ENCODE peak calls at places on chromosome 9, in seven cellular contexts. X is sigmoid colon, G is fibroblast of lung, W is HFF-Myc, R is AG09309, B is heart left ventricle, O is A549. A is an unnamed sample.

GRCh38 chr9:76425677-76426453 is 31.6 kb upstream of the RFK start:
- DNase-seq in O (no peak), R (no peak), G (no peak), X (no peak), W (no peak), B (no peak), A (no peak)

GRCh38 chr9:137516144-137516917 is 33.9 kb downstream of the PNPLA7 start:
- DNase-seq in R (no peak), G (no peak), B (no peak), O (no peak), W (no peak), X (no peak), A (no peak)

GRCh38 chr9:93062364-93062763 is 3.9 kb downstream of the SUSD3 start:
- DNase-seq in W (no peak), X (no peak), R (no peak), G (no peak), B (no peak), O (no peak), A (no peak)

GRCh38 chr9:35110327-35110758 is 5.3 kb downstream of the ATOSB start:
- DNase-seq in O (peak; percentile 39), G (peak; percentile 64), W (no peak), X (no peak), B (no peak), R (no peak), A (no peak)

GRCh38 chr9:125151730-125152129 is 8.4 kb upstream of the SCAI start:
- DNase-seq in O (no peak), X (no peak), R (no peak), G (no peak), W (no peak), B (no peak), A (no peak)

GRCh38 chr9:78860806-78861475 is 564.0 kb downstream of the PSAT1 start:
- DNase-seq in W (peak; percentile 90), B (no peak), O (no peak), X (no peak), R (peak; percentile 56), G (peak; percentile 85), A (peak; percentile 16)

GRCh38 chr9:91298304-91298703 is 63.4 kb downstream of the AUH start:
- DNase-seq in B (no peak), W (no peak), O (no peak), G (peak; percentile 3), X (no peak), R (peak; percentile 29), A (no peak)

GRCh38 chr9:137212520-137212919 is 7.0 kb downstream of the NDOR1 start:
- DNase-seq in O (no peak), W (no peak), R (no peak), B (no peak), G (no peak), X (no peak), A (no peak)

GRCh38 chr9:16384993-16385392 is 485.5 kb downstream of the BNC2 start:
- DNase-seq in R (no peak), O (no peak), G (no peak), W (no peak), X (no peak), B (no peak), A (no peak)

GRCh38 chr9:129823163-129823933 is 588 bp downstream of the TOR1A start:
- DNase-seq in W (no peak), O (peak; percentile 43), X (no peak), B (peak; percentile 25), G (peak; percentile 52), R (no peak), A (no peak)

GRCh38 chr9:132042324-132042723 is 37.3 kb downstream of the MED27 start:
- DNase-seq in B (no peak), W (peak; percentile 92), G (peak; percentile 99), O (peak; percentile 76), R (peak; percentile 87), X (no peak), A (peak; percentile 86)

GRCh38 chr9:69035438-69036316 is at the start of gene FXN:
- DNase-seq in X (peak; percentile 90), G (peak; percentile 74), R (peak; percentile 38), B (peak; percentile 87), O (peak; percentile 84), W (no peak), A (no peak)

GRCh38 chr9:23088932-23089364 is 642.3 kb downstream of the DMRTA1 start:
- DNase-seq in O (peak; percentile 1), B (no peak), W (no peak), R (no peak), G (no peak), X (no peak), A (no peak)

GRCh38 chr9:84823426-84824271 is 154.1 kb downstream of the NTRK2 start:
- DNase-seq in W (peak; percentile 56), G (peak; percentile 27), O (peak; percentile 7), X (no peak), B (peak; percentile 18), R (no peak), A (no peak)

GRCh38 chr9:19703702-19704101 is 85.1 kb downstream of the SLC24A2 start:
- DNase-seq in X (no peak), B (no peak), O (no peak), W (no peak), G (no peak), R (no peak), A (no peak)

GRCh38 chr9:89961616-89962341 is 357.0 kb downstream of the GADD45G start:
- DNase-seq in G (peak; percentile 72), O (no peak), R (no peak), X (no peak), W (no peak), B (no peak), A (no peak)

GRCh38 chr9:93286252-93287188 is 102.6 kb downstream of the WNK2 start:
- DNase-seq in O (no peak), G (no peak), X (no peak), W (no peak), R (no peak), B (no peak), A (no peak)

GRCh38 chr9:125748511-125749099 is 1.4 kb downstream of the PBX3 start:
- DNase-seq in X (no peak), B (peak; percentile 27), R (no peak), G (no peak), W (no peak), O (no peak), A (no peak)

GRCh38 chr9:7169717-7170348 is 412.1 kb downstream of the KDM4C start:
- DNase-seq in B (no peak), G (peak; percentile 38), R (peak; percentile 29), X (no peak), O (no peak), W (no peak), A (no peak)

GRCh38 chr9:123556464-123557435 is 200.8 kb downstream of the CRB2 start:
- DNase-seq in G (no peak), W (no peak), O (no peak), B (no peak), X (no peak), R (no peak), A (no peak)

GRCh38 chr9:110700953-110701352 is 32.4 kb downstream of the MUSK start:
- DNase-seq in O (no peak), W (no peak), G (peak; percentile 69), B (no peak), X (no peak), R (no peak), A (no peak)

GRCh38 chr9:36847781-36848673 is 186.0 kb downstream of the PAX5 start:
- DNase-seq in X (no peak), R (no peak), G (peak; percentile 22), B (no peak), W (no peak), O (no peak), A (peak; percentile 12)

GRCh38 chr9:34589656-34590375 is at the start of gene CNTFR:
- DNase-seq in B (peak; percentile 58), G (no peak), O (no peak), X (peak; percentile 82), R (no peak), W (no peak), A (no peak)

GRCh38 chr9:134860510-134860909 is 20.1 kb upstream of the FCN2 start:
- DNase-seq in X (peak; percentile 29), R (no peak), B (no peak), G (no peak), W (no peak), O (no peak), A (no peak)

GRCh38 chr9:134855231-134855899 is 25.2 kb upstream of the FCN2 start:
- DNase-seq in X (no peak), G (no peak), R (no peak), B (no peak), O (no peak), W (no peak), A (no peak)

GRCh38 chr9:134855900-134856377 is 24.7 kb upstream of the FCN2 start:
- DNase-seq in X (no peak), B (no peak), G (no peak), O (no peak), W (no peak), R (no peak), A (no peak)

GRCh38 chr9:134861586-134862334 is 18.9 kb upstream of the FCN2 start:
- DNase-seq in G (peak; percentile 31), X (peak; percentile 50), R (no peak), O (no peak), B (no peak), W (no peak), A (no peak)

GRCh38 chr9:134858051-134858841 is 22.4 kb upstream of the FCN2 start:
- DNase-seq in R (no peak), W (peak; percentile 11), O (peak; percentile 25), X (peak; percentile 56), G (peak; percentile 68), B (no peak), A (no peak)
- TF ChIP-seq CTCF in R (no peak), W (peak; percentile 2), O (no peak), X (no peak), G (no peak), B (no peak), A (no peak)

GRCh38 chr9:4630836-4631235 is 31.3 kb upstream of the PLPP6 start:
- DNase-seq in B (no peak), R (no peak), X (no peak), O (no peak), G (peak; percentile 16), W (no peak), A (no peak)
- TF ChIP-seq CTCF in B (no peak), R (no peak), X (no peak), O (no peak), G (no peak), W (no peak), A (no peak)

DNA sequence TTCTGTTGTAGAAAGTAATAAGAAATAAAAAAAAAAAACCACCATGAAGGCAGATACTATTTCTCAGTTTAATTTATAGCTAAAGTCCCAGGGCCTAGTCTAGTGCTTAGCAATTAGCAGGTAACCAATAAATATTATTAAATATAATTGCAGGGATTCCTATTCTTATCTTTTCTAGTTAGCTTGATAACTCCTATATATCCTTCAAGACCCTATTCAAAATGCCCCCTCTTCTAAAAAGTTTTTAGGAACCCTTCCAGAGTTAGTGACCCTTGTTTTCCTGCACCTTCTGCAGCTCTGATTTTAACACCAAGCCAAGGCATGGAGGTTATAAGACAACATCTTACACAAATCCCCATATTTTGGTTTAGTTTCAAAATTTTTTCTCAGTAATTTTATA is 24.6 kb upstream of the ALDH1B1 start:
- DNase-seq in X (no peak), B (no peak), G (no peak), O (no peak), W (no peak), R (no peak), A (no peak)
- TF ChIP-seq CTCF in X (no peak), B (no peak), G (no peak), O (no peak), W (no peak), R (no peak), A (no peak)

GRCh38 chr9:96232164-96232538 is 69.8 kb downstream of the HSD17B3 start:
- DNase-seq in O (no peak), R (no peak), G (no peak), W (no peak), B (no peak), X (no peak), A (no peak)

GRCh38 chr9:96232539-96233241 is 69.3 kb downstream of the HSD17B3 start:
- DNase-seq in O (peak; percentile 57), B (peak; percentile 57), R (peak; percentile 8), X (peak; percentile 89), W (no peak), G (no peak), A (no peak)

GRCh38 chr9:96230002-96230401 is 72.0 kb downstream of the HSD17B3 start:
- DNase-seq in B (no peak), O (no peak), R (no peak), X (no peak), G (no peak), W (no peak), A (no peak)
- TF ChIP-seq CTCF in B (no peak), O (no peak), R (no peak), X (no peak), G (no peak), W (peak; percentile 4), A (no peak)

A was measured in kidney epithelial cell.